ENCODE peak calls at places on chromosomes 1 and 21, in ten cellular contexts. N is GM06990; P is activated CD4-positive, CD25-positive, alpha-beta regulatory T cell treated with anti-CD3 and anti-CD28 coated beads, Interleukin-2, amount 50 U/mL, for 72 hours; V is aorta; I is AG08396; C is dermis microvascular lymphatic vessel endothelial cell; B is fibroblast of villous mesenchyme; D is smooth muscle cell of the brain vasculature; R is T-cell; T is NCI-H1417. U is an unnamed sample.

GRCh38 chr1:197103295-197103694 is 36.2 kb upstream of the F13B start:
- DNase-seq in C (no peak), B (peak), V (no peak), T (no peak), R (no peak), P (no peak), I (peak), D (no peak), N (no peak), U (no peak)

GRCh38 chr1:53546409-53547155 is 87.4 kb downstream of the DMRTB1 start:
- DNase-seq in I (no peak), T (no peak), B (no peak), P (peak), V (peak), N (no peak), C (no peak), R (no peak), D (no peak), U (peak)

GRCh38 chr21:38350681-38351080 is 93.9 kb downstream of the KCNJ15 start:
- DNase-seq in B (peak), C (no peak), R (no peak), V (no peak), T (no peak), P (no peak), I (no peak), N (no peak), D (no peak), U (no peak)

GRCh38 chr1:209549384-209550001 is 34.0 kb upstream of the CAMK1G start:
- DNase-seq in I (no peak), P (no peak), D (no peak), B (no peak), N (no peak), R (no peak), V (no peak), C (no peak), T (no peak), U (no peak)

GRCh38 chr1:204369006-204369726 is 9.4 kb upstream of the PLEKHA6 start:
- DNase-seq in T (no peak), C (peak), R (no peak), N (no peak), D (no peak), I (no peak), V (no peak), B (no peak), P (no peak), U (no peak)

GRCh38 chr1:56362994-56363770 is 216.2 kb downstream of the PLPP3 start:
- DNase-seq in B (no peak), I (no peak), C (no peak), T (no peak), N (no peak), R (no peak), D (no peak), P (no peak), V (no peak), U (no peak)

GRCh38 chr1:158112994-158113758 is 67.5 kb upstream of the CD1D start:
- DNase-seq in R (peak), D (no peak), T (peak), I (peak), B (peak), C (no peak), P (peak), N (peak), V (peak), U (no peak)

GRCh38 chr21:42971897-42972275 is 2.5 kb upstream of the PKNOX1 start:
- DNase-seq in C (no peak), N (no peak), D (no peak), B (no peak), P (no peak), R (no peak), V (no peak), I (no peak), T (no peak), U (peak)

GRCh38 chr1:111481387-111482221 is 7.8 kb downstream of the C1orf162 start:
- DNase-seq in R (peak), P (no peak), V (peak), N (peak), C (peak), B (peak), D (peak), T (peak), I (peak), U (peak)

GRCh38 chr1:151356668-151357067 is 9.6 kb upstream of the RFX5 start:
- DNase-seq in V (no peak), R (no peak), B (peak), N (no peak), I (no peak), T (no peak), P (no peak), C (no peak), D (no peak), U (no peak)

GRCh38 chr1:247293047-247293446 is 37.2 kb downstream of the VN1R5 start:
- DNase-seq in D (no peak), N (no peak), P (no peak), I (no peak), C (no peak), R (no peak), V (no peak), B (peak), T (no peak), U (no peak)

GRCh38 chr1:51294566-51295184 is 35.7 kb downstream of the TTC39A start:
- DNase-seq in I (peak), V (no peak), C (no peak), T (no peak), R (no peak), P (no peak), B (no peak), N (no peak), D (no peak), U (no peak)

U was measured in sigmoid colon.